ENCODE peak calls at places on chromosomes 1 and 21, in six cellular contexts. V is OCI-LY7; B is naive thymus-derived CD4-positive, alpha-beta T cell; L is thoracic aorta; Z is A549; K is CD8-positive, alpha-beta memory T cell. F is an unnamed sample.

GRCh38 chr1:16048573-16049189 is 5.1 kb downstream of the CLCNKB start:
- DNase-seq in B (peak; percentile 32), L (no peak), Z (no peak), K (no peak), V (peak; percentile 51), F (no peak)

GRCh38 chr1:145805057-145805456 is 18.8 kb downstream of the RNF115 start:
- DNase-seq in L (no peak), V (no peak), B (no peak), Z (no peak), K (no peak), F (no peak)

GRCh38 chr1:44576456-44577150 is 97.7 kb downstream of the TMEM53 start:
- DNase-seq in L (no peak), K (no peak), V (no peak), Z (no peak), B (no peak), F (no peak)

GRCh38 chr1:226708342-226708780 is 30.7 kb downstream of the ITPKB start:
- DNase-seq in L (no peak), K (no peak), Z (no peak), B (no peak), V (no peak), F (no peak)

GRCh38 chr1:29437946-29438345 is 201.6 kb downstream of the PTPRU start:
- DNase-seq in V (no peak), L (no peak), K (no peak), Z (no peak), B (no peak), F (no peak)

GRCh38 chr21:45309069-45309521 is 21.4 kb upstream of the POFUT2 start:
- DNase-seq in K (peak; percentile 54), V (peak; percentile 22), Z (peak; percentile 42), B (no peak), L (no peak), F (no peak)

GRCh38 chr1:118556936-118557335 is 371.9 kb upstream of the SPAG17 start:
- DNase-seq in V (no peak), L (no peak), K (no peak), Z (no peak), B (no peak), F (no peak)

GRCh38 chr1:168365719-168366474 is 85.2 kb downstream of the TBX19 start:
- DNase-seq in B (peak; percentile 41), Z (no peak), L (no peak), V (peak; percentile 4), K (no peak), F (no peak)

GRCh38 chr1:192587386-192588276 is 12.1 kb downstream of the RGS1 start:
- DNase-seq in V (no peak), L (no peak), Z (no peak), K (no peak), B (no peak), F (no peak)

GRCh38 chr1:213568929-213569815 is 418.6 kb upstream of the PROX1 start:
- DNase-seq in K (no peak), B (no peak), L (no peak), Z (no peak), V (no peak), F (no peak)

GRCh38 chr1:200184196-200184595 is 156.7 kb downstream of the NR5A2 start:
- DNase-seq in V (no peak), Z (peak; percentile 70), L (peak; percentile 52), K (no peak), B (no peak), F (no peak)

GRCh38 chr1:208172389-208173140 is 71.6 kb downstream of the PLXNA2 start:
- DNase-seq in L (no peak), V (no peak), B (no peak), K (no peak), Z (no peak), F (no peak)

GRCh38 chr1:119742677-119743076 is 26.0 kb downstream of the HMGCS2 start:
- DNase-seq in B (no peak), K (no peak), L (no peak), V (no peak), Z (no peak), F (no peak)

GRCh38 chr1:218983433-218983832 is 190.2 kb upstream of the LYPLAL1 start:
- DNase-seq in L (no peak), V (no peak), Z (no peak), B (no peak), K (no peak), F (no peak)

GRCh38 chr1:43288058-43288784 is 2.8 kb upstream of the C1orf210 start:
- DNase-seq in V (no peak), Z (no peak), B (no peak), L (no peak), K (no peak), F (no peak)

GRCh38 chr1:62778208-62778607 is 5.7 kb upstream of the ATG4C start:
- DNase-seq in B (no peak), Z (no peak), L (no peak), K (no peak), V (no peak), F (no peak)

GRCh38 chr1:8133657-8134430 is 107.7 kb upstream of the ERRFI1 start:
- DNase-seq in K (no peak), B (no peak), V (no peak), Z (no peak), L (peak; percentile 46), F (no peak)

GRCh38 chr1:107389410-107390075 is 248.7 kb downstream of the NTNG1 start:
- DNase-seq in K (no peak), V (peak; percentile 35), L (no peak), Z (no peak), B (no peak), F (no peak)

GRCh38 chr1:14415396-14415795 is 183.1 kb upstream of the KAZN start:
- DNase-seq in V (peak; percentile 74), L (no peak), K (no peak), Z (no peak), B (no peak), F (no peak)

GRCh38 chr1:164695956-164696665 is 137.1 kb downstream of the PBX1 start:
- DNase-seq in B (no peak), V (no peak), Z (no peak), K (no peak), L (no peak), F (no peak)

GRCh38 chr1:234396871-234397270 is 23.6 kb downstream of the COA6 start:
- DNase-seq in B (no peak), V (no peak), K (no peak), L (no peak), Z (no peak), F (no peak)

GRCh38 chr1:160567858-160568682 is 11.2 kb downstream of the CD84 start:
- DNase-seq in Z (no peak), L (no peak), V (peak; percentile 58), K (peak; percentile 87), B (peak; percentile 60), F (peak; percentile 31)

GRCh38 chr1:40454873-40455272 is 4.6 kb downstream of the ZFP69B start:
- DNase-seq in B (no peak), K (no peak), Z (no peak), L (no peak), V (no peak), F (no peak)

GRCh38 chr1:40450491-40451237 is 388 bp downstream of the ZFP69B start:
- DNase-seq in K (peak; percentile 87), B (peak; percentile 13), Z (peak; percentile 6), V (peak; percentile 69), L (no peak), F (peak; percentile 60)

GRCh38 chr1:40451238-40451585 is 936 bp downstream of the ZFP69B start:
- DNase-seq in K (no peak), Z (no peak), V (peak; percentile 61), L (no peak), B (no peak), F (no peak)

DNA sequence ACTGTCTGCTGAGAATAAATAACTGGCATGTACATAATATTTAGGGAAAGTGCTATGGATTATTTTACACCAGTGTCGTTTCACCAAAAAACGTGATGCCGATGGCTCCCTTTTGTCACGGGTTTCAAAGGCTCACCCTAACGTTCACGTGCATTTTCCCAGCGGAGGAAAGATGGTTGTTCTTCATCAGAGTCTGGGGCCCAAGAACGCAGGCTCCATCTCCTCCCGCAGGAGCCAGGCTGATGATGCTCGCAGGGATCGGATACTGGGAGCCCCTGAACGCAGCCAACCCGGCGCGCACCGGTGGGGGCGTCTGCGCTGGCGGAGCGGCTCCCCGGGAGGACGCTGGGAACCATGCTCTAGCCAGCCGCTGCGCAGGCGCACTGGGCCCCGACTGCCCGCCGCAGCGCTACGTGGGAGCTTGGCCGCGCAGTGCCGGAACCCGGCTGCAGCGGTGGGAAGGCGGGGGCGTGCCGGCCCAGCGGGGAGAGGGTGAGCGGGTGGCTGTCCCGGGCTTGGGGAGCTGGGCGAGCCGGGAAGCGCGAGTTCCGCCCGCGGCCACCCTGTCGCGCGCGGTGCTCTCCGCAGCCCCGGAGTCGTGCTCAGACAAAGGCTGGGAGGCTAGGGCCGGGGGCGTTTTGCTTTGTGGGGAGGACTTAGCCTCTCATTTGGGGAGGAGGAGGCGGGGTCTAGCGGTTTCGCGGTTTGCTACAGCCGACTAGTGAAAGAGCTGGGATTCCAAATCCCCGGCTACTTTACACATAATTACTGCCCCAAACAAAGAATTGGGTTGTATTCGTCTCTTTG is at the start of gene ZFP69B:
- DNase-seq in B (peak; percentile 82), L (peak; percentile 34), K (peak; percentile 87), V (peak; percentile 95), Z (peak; percentile 85), F (peak; percentile 78)
- H3K9me3 ChIP-seq in B (no peaks in the 10 kb centered on the region), L (no peaks in the 10 kb centered on the region), K (peaks cover 4% of the 10 kb centered on the region), V (peaks cover 29% of the 10 kb centered on the region), Z (peaks cover 36% of the 10 kb centered on the region), F (peaks cover 7% of the 10 kb centered on the region)

DNA sequence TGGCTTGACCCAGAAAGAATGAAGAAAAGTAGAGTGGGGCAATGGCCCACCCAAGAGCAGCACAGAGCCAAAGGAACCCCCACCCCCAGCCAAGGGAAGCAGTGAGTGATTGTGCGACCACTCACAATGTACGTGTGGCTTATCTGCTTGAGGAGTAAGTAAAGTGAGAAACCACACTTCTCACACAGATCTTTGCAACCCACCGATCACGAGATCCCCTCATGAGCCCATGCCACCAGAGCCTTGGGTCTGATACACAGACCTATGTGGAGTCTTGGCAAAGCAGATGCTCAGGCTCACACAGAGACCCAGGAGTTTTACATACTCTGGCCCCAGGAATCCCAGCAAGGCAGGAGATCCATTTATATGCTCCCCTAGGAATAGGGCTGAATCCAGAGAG is 14.0 kb upstream of the SLC9C2 start:
- DNase-seq in B (no peak), Z (no peak), V (no peak), L (no peak), K (no peak), F (no peak)
- H3K9me3 ChIP-seq in B (no peaks in the 10 kb centered on the region), Z (peaks cover 10% of the 10 kb centered on the region), V (no peaks in the 10 kb centered on the region), L (peaks cover 8% of the 10 kb centered on the region), K (no peaks in the 10 kb centered on the region), F (no peaks in the 10 kb centered on the region)

DNA sequence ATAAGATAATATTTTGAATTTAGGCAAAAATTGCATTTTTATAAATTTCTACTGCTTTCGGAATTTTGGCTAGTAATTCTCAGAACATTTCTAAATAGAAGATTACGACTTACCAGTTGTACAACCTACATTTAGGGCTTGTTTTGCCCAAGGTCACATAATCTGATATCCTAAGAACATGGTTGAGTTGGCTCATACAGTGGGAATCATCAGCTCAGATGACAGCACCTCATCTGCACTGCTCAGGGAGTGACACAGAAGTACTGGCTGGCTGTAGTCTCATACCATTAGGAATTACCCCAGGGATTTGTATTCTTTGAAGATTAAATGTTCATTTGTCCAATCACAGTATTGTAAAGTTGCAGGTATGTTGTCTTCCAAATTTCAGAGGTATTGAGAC is 217.6 kb downstream of the ADGRL2 start:
- DNase-seq in L (no peak), V (no peak), B (no peak), K (no peak), Z (no peak), F (no peak)
- H3K9me3 ChIP-seq in L (no peaks in the 10 kb centered on the region), V (no peaks in the 10 kb centered on the region), B (no peaks in the 10 kb centered on the region), K (no peaks in the 10 kb centered on the region), Z (no peaks in the 10 kb centered on the region), F (no peaks in the 10 kb centered on the region)

DNA sequence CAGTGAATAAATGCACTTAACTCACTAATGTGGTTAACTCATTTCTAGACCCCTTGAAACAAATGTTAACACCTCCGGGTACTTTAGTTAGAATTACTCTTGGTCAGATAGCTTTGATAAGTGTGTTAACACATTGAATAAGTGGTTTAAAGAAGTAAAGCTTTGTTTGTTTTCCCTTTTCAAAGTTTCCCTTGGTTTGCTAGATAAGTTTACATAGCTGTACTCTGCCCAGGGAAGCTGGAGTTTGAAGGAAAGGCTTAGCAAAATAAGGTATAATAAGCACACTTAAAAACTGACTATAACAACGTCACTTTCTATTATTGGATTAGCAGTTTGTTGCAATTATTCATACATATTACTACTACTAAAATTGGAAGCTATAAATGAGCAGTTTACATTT is 1233.9 kb upstream of the ADGRL2 start:
- DNase-seq in V (no peak), K (no peak), B (no peak), Z (no peak), L (no peak), F (no peak)
- H3K9me3 ChIP-seq in V (no peaks in the 10 kb centered on the region), K (no peaks in the 10 kb centered on the region), B (no peaks in the 10 kb centered on the region), Z (no peaks in the 10 kb centered on the region), L (no peaks in the 10 kb centered on the region), F (no peaks in the 10 kb centered on the region)